ENCODE peak calls at places on chromosomes 7 and 10, in five cellular contexts. One of them, this sample, is unnamed.

GRCh38 chr10:84613336-84614021 is 285.1 kb downstream of the CCSER2 start:
- DNase-seq in CD4-positive, CD25-positive, alpha-beta regulatory T cell: peak; percentile 16
- DNase-seq in neural crest cell: peak; percentile 37
- DNase-seq in stimulated activated CD4-positive, alpha-beta T cell treated with anti-CD3 and anti-CD28 coated beads, Interleukin-1b, Interleukin-23, amount 100 ng/mL, for 24 hours: no peak
- DNase-seq in psoas muscle: no peak
- DNase-seq in this sample: peak; percentile 32

GRCh38 chr10:68705548-68705947 is 15.5 kb upstream of the CCAR1 start:
- DNase-seq in psoas muscle: no peak
- DNase-seq in stimulated activated CD4-positive, alpha-beta T cell treated with anti-CD3 and anti-CD28 coated beads, Interleukin-1b, Interleukin-23, amount 100 ng/mL, for 24 hours: no peak
- DNase-seq in neural crest cell: no peak
- DNase-seq in CD4-positive, CD25-positive, alpha-beta regulatory T cell: no peak
- DNase-seq in this sample: no peak

GRCh38 chr7:96670338-96671289 is 39.0 kb downstream of the SEM1 start:
- DNase-seq in stimulated activated CD4-positive, alpha-beta T cell treated with anti-CD3 and anti-CD28 coated beads, Interleukin-1b, Interleukin-23, amount 100 ng/mL, for 24 hours: no peak
- DNase-seq in CD4-positive, CD25-positive, alpha-beta regulatory T cell: no peak
- DNase-seq in psoas muscle: no peak
- DNase-seq in neural crest cell: no peak
- DNase-seq in this sample: no peak

GRCh38 chr7:120272896-120273475 is at the start of gene KCND2:
- DNase-seq in psoas muscle: no peak
- DNase-seq in CD4-positive, CD25-positive, alpha-beta regulatory T cell: no peak
- DNase-seq in stimulated activated CD4-positive, alpha-beta T cell treated with anti-CD3 and anti-CD28 coated beads, Interleukin-1b, Interleukin-23, amount 100 ng/mL, for 24 hours: no peak
- DNase-seq in neural crest cell: peak; percentile 16
- DNase-seq in this sample: no peak

GRCh38 chr10:80462986-80463741 is 9.1 kb downstream of the TSPAN14 start:
- DNase-seq in CD4-positive, CD25-positive, alpha-beta regulatory T cell: no peak
- DNase-seq in neural crest cell: no peak
- DNase-seq in stimulated activated CD4-positive, alpha-beta T cell treated with anti-CD3 and anti-CD28 coated beads, Interleukin-1b, Interleukin-23, amount 100 ng/mL, for 24 hours: no peak
- DNase-seq in psoas muscle: no peak
- DNase-seq in this sample: peak; percentile 60

GRCh38 chr7:114921636-114922150 is at the start of gene MDFIC:
- DNase-seq in psoas muscle: peak; percentile 21
- DNase-seq in neural crest cell: no peak
- DNase-seq in stimulated activated CD4-positive, alpha-beta T cell treated with anti-CD3 and anti-CD28 coated beads, Interleukin-1b, Interleukin-23, amount 100 ng/mL, for 24 hours: no peak
- DNase-seq in CD4-positive, CD25-positive, alpha-beta regulatory T cell: peak; percentile 33
- DNase-seq in this sample: no peak

GRCh38 chr7:72335561-72336381 is 76.4 kb downstream of the CALN1 start:
- DNase-seq in stimulated activated CD4-positive, alpha-beta T cell treated with anti-CD3 and anti-CD28 coated beads, Interleukin-1b, Interleukin-23, amount 100 ng/mL, for 24 hours: no peak
- DNase-seq in neural crest cell: no peak
- DNase-seq in CD4-positive, CD25-positive, alpha-beta regulatory T cell: no peak
- DNase-seq in psoas muscle: no peak
- DNase-seq in this sample: no peak

GRCh38 chr10:124155781-124156401 is 62.5 kb upstream of the CHST15 start:
- DNase-seq in neural crest cell: no peak
- DNase-seq in CD4-positive, CD25-positive, alpha-beta regulatory T cell: no peak
- DNase-seq in psoas muscle: no peak
- DNase-seq in stimulated activated CD4-positive, alpha-beta T cell treated with anti-CD3 and anti-CD28 coated beads, Interleukin-1b, Interleukin-23, amount 100 ng/mL, for 24 hours: no peak
- DNase-seq in this sample: peak; percentile 53

GRCh38 chr10:63105811-63106755 is 27.0 kb upstream of the NRBF2 start:
- DNase-seq in psoas muscle: peak; percentile 50
- DNase-seq in stimulated activated CD4-positive, alpha-beta T cell treated with anti-CD3 and anti-CD28 coated beads, Interleukin-1b, Interleukin-23, amount 100 ng/mL, for 24 hours: no peak
- DNase-seq in CD4-positive, CD25-positive, alpha-beta regulatory T cell: no peak
- DNase-seq in neural crest cell: no peak
- DNase-seq in this sample: peak; percentile 56

GRCh38 chr7:139909379-139910050 is 80.5 kb downstream of the TBXAS1 start:
- DNase-seq in neural crest cell: no peak
- DNase-seq in CD4-positive, CD25-positive, alpha-beta regulatory T cell: no peak
- DNase-seq in stimulated activated CD4-positive, alpha-beta T cell treated with anti-CD3 and anti-CD28 coated beads, Interleukin-1b, Interleukin-23, amount 100 ng/mL, for 24 hours: no peak
- DNase-seq in psoas muscle: no peak
- DNase-seq in this sample: peak; percentile 65

GRCh38 chr10:23344251-23344841 is at the start of gene C10orf67:
- DNase-seq in neural crest cell: peak; percentile 36
- DNase-seq in psoas muscle: peak; percentile 21
- DNase-seq in CD4-positive, CD25-positive, alpha-beta regulatory T cell: peak; percentile 51
- DNase-seq in stimulated activated CD4-positive, alpha-beta T cell treated with anti-CD3 and anti-CD28 coated beads, Interleukin-1b, Interleukin-23, amount 100 ng/mL, for 24 hours: no peak
- DNase-seq in this sample: peak; percentile 30

GRCh38 chr10:122373713-122374112 is 795 bp upstream of the PLEKHA1 start:
- DNase-seq in CD4-positive, CD25-positive, alpha-beta regulatory T cell: no peak
- DNase-seq in psoas muscle: no peak
- DNase-seq in neural crest cell: no peak
- DNase-seq in stimulated activated CD4-positive, alpha-beta T cell treated with anti-CD3 and anti-CD28 coated beads, Interleukin-1b, Interleukin-23, amount 100 ng/mL, for 24 hours: no peak
- DNase-seq in this sample: peak; percentile 28

GRCh38 chr10:78377362-78377761 is 343.7 kb downstream of the RPS24 start:
- DNase-seq in psoas muscle: no peak
- DNase-seq in neural crest cell: no peak
- DNase-seq in CD4-positive, CD25-positive, alpha-beta regulatory T cell: no peak
- DNase-seq in stimulated activated CD4-positive, alpha-beta T cell treated with anti-CD3 and anti-CD28 coated beads, Interleukin-1b, Interleukin-23, amount 100 ng/mL, for 24 hours: no peak
- DNase-seq in this sample: peak; percentile 13

GRCh38 chr7:70568674-70569334 is 563.1 kb upstream of the GALNT17 start:
- DNase-seq in psoas muscle: peak; percentile 60
- DNase-seq in stimulated activated CD4-positive, alpha-beta T cell treated with anti-CD3 and anti-CD28 coated beads, Interleukin-1b, Interleukin-23, amount 100 ng/mL, for 24 hours: no peak
- DNase-seq in CD4-positive, CD25-positive, alpha-beta regulatory T cell: no peak
- DNase-seq in neural crest cell: no peak
- DNase-seq in this sample: no peak

GRCh38 chr10:62063795-62064472 is 162.4 kb downstream of the ARID5B start:
- DNase-seq in stimulated activated CD4-positive, alpha-beta T cell treated with anti-CD3 and anti-CD28 coated beads, Interleukin-1b, Interleukin-23, amount 100 ng/mL, for 24 hours: no peak
- DNase-seq in psoas muscle: no peak
- DNase-seq in neural crest cell: no peak
- DNase-seq in CD4-positive, CD25-positive, alpha-beta regulatory T cell: peak; percentile 90
- DNase-seq in this sample: peak; percentile 66

GRCh38 chr10:125076891-125077643 is 83.3 kb downstream of the CTBP2 start:
- DNase-seq in CD4-positive, CD25-positive, alpha-beta regulatory T cell: no peak
- DNase-seq in neural crest cell: no peak
- DNase-seq in stimulated activated CD4-positive, alpha-beta T cell treated with anti-CD3 and anti-CD28 coated beads, Interleukin-1b, Interleukin-23, amount 100 ng/mL, for 24 hours: no peak
- DNase-seq in psoas muscle: no peak
- DNase-seq in this sample: peak; percentile 41

GRCh38 chr10:117860823-117861222 is 185.9 kb downstream of the RAB11FIP2 start:
- DNase-seq in CD4-positive, CD25-positive, alpha-beta regulatory T cell: peak; percentile 31
- DNase-seq in psoas muscle: no peak
- DNase-seq in stimulated activated CD4-positive, alpha-beta T cell treated with anti-CD3 and anti-CD28 coated beads, Interleukin-1b, Interleukin-23, amount 100 ng/mL, for 24 hours: no peak
- DNase-seq in neural crest cell: no peak
- DNase-seq in this sample: peak; percentile 3

GRCh38 chr7:157690833-157691382 is 354.1 kb downstream of the DNAJB6 start:
- DNase-seq in neural crest cell: peak; percentile 63
- DNase-seq in psoas muscle: peak; percentile 55
- DNase-seq in stimulated activated CD4-positive, alpha-beta T cell treated with anti-CD3 and anti-CD28 coated beads, Interleukin-1b, Interleukin-23, amount 100 ng/mL, for 24 hours: no peak
- DNase-seq in CD4-positive, CD25-positive, alpha-beta regulatory T cell: no peak
- DNase-seq in this sample: peak; percentile 88

GRCh38 chr10:120453319-120453718 is 3.7 kb upstream of the PLPP4 start:
- DNase-seq in CD4-positive, CD25-positive, alpha-beta regulatory T cell: no peak
- DNase-seq in psoas muscle: no peak
- DNase-seq in neural crest cell: no peak
- DNase-seq in stimulated activated CD4-positive, alpha-beta T cell treated with anti-CD3 and anti-CD28 coated beads, Interleukin-1b, Interleukin-23, amount 100 ng/mL, for 24 hours: no peak
- DNase-seq in this sample: no peak